ENCODE peak calls at places on chromosomes 2 and 18, in eight cellular contexts. M is body of pancreas, F is Peyer's patch, J is tibial artery, Y is psoas muscle, Q is HL-60, I is kidney, C is K562. D is an unnamed sample.

GRCh38 chr2:121746071-121746578 is 9.3 kb upstream of the TSN start:
- DNase-seq in M (no peak), F (no peak), J (no peak), Y (no peak), Q (no peak), I (no peak), C (peak), D (no peak)

GRCh38 chr2:204664708-204665121 is 119.4 kb downstream of the PARD3B start:
- DNase-seq in M (no peak), F (no peak), J (no peak), Y (no peak), Q (no peak), I (no peak), C (no peak), D (no peak)

GRCh38 chr2:25274868-25275574 is 66.7 kb downstream of the DNMT3A start:
- DNase-seq in M (no peak), F (peak), J (no peak), Y (peak), Q (no peak), I (peak), C (no peak), D (no peak)

GRCh38 chr2:42914314-42914713 is 121.9 kb upstream of the HAAO start:
- DNase-seq in M (no peak), F (no peak), J (no peak), Y (no peak), Q (no peak), I (no peak), C (no peak), D (no peak)

GRCh38 chr2:120231564-120231973 is 8.4 kb upstream of the TMEM185B start:
- DNase-seq in M (no peak), F (peak), J (peak), Y (no peak), Q (no peak), I (peak), C (no peak), D (no peak)

GRCh38 chr2:176104338-176105077 is 2.6 kb upstream of the HOXD11 start:
- DNase-seq in M (no peak), F (no peak), J (no peak), Y (no peak), Q (no peak), I (peak), C (peak), D (no peak)

GRCh38 chr18:53509886-53510285 is 714.6 kb downstream of the MBD2 start:
- DNase-seq in M (no peak), F (no peak), J (no peak), Y (no peak), Q (no peak), I (no peak), C (no peak), D (no peak)

GRCh38 chr2:173165443-173166234 is 90.0 kb downstream of the MAP3K20 start:
- DNase-seq in M (no peak), F (no peak), J (no peak), Y (no peak), Q (no peak), I (no peak), C (no peak), D (no peak)

GRCh38 chr2:187198136-187198535 is 249.9 kb downstream of the CALCRL start:
- DNase-seq in M (no peak), F (no peak), J (no peak), Y (no peak), Q (no peak), I (no peak), C (no peak), D (no peak)
- TF ChIP-seq CTCF in M (no peak), F (no peak), J (no peak), Y (no peak), Q (no peak), I (no peak), C (no peak), D (no peak)

GRCh38 chr2:85911836-85912692 is 23.3 kb upstream of the ST3GAL5 start:
- DNase-seq in M (no peak), F (no peak), J (no peak), Y (peak), Q (no peak), I (no peak), C (no peak), D (no peak)

GRCh38 chr2:85913854-85914524 is 25.2 kb upstream of the ST3GAL5 start:
- DNase-seq in M (no peak), F (no peak), J (no peak), Y (no peak), Q (no peak), I (no peak), C (no peak), D (no peak)

GRCh38 chr2:85914525-85914881 is 25.7 kb upstream of the ST3GAL5 start:
- DNase-seq in M (no peak), F (no peak), J (no peak), Y (no peak), Q (no peak), I (no peak), C (no peak), D (no peak)

GRCh38 chr2:85915606-85916303 is 27.0 kb upstream of the ST3GAL5 start:
- DNase-seq in M (no peak), F (no peak), J (no peak), Y (no peak), Q (no peak), I (no peak), C (no peak), D (no peak)

DNA sequence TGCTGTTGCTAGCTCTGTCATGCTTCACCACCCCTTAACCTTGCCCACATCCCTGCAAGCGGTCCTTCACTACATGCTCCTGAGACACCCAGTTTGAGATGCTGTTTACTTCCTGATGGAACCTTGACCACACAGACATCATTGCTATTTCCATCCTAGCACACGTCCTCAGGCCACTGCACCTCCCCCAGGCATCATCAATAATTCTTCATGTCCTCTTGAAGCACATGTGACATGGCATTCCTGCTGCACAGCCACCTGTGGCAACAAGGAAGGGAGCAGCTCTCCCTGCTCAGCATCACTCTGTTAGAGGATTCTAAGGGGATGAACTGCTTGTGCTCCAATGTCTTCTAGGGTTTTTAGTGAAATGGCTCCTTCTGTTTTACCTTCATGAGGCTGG is 26.1 kb upstream of the ST3GAL5 start:
- DNase-seq in M (no peak), F (no peak), J (no peak), Y (no peak), Q (no peak), I (no peak), C (no peak), D (no peak)
- H3K4me3 ChIP-seq in M (no peak), F (no peak), J (no peak), Y (no peak), Q (no peak), I (no peak), C (no peak), D (no peak)

GRCh38 chr2:47007221-47007825 is 91.7 kb upstream of the MCFD2 start:
- DNase-seq in M (no peak), F (no peak), J (no peak), Y (no peak), Q (no peak), I (peak), C (no peak), D (no peak)

GRCh38 chr2:47005687-47006086 is 90.1 kb upstream of the MCFD2 start:
- DNase-seq in M (no peak), F (no peak), J (no peak), Y (no peak), Q (no peak), I (no peak), C (peak), D (no peak)

GRCh38 chr2:47007826-47008225 is 92.2 kb upstream of the MCFD2 start:
- DNase-seq in M (no peak), F (no peak), J (no peak), Y (no peak), Q (no peak), I (no peak), C (no peak), D (no peak)

GRCh38 chr2:47004905-47005495 is 89.4 kb upstream of the MCFD2 start:
- DNase-seq in M (no peak), F (no peak), J (no peak), Y (no peak), Q (no peak), I (no peak), C (no peak), D (no peak)

DNA sequence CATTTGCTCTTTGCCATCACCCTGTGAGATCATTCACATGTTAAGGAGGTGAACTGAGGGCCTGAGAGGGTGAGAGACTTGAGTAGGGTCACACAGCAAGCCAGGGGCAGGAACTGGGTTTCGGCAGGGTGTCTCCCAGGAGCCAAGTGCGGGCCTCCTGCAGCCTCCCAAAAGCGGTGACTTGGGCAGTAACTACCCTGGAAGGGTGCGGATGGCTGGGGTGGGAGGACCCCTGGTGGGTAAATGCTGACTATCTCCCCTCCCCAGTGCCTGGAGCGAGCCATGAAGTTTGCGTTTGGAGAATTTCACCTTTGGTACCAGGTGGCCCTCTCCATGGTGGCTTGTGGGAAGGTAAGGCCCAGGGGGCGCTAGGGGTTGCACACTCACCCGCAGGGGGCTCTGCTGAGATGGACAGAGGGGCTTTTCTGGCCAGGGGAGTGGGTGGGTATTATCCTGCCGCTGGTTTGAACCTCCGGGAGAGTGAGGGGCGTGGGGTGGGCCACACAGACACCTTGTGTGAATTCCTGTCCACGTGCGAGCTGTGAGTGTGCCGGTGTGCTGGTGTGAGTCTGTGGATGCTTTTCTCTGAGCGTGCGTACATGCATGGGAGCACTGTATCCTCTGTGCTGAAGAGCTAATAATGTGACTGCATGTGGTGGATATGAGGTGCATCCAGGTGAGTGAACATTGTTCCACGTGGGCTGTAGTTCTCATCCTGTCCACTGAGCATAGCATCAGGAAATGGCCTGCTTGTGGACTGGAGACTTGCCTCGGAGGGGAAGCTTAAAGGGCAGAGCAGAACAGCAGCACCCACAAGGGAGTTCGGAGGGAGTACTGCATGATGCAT is 91.0 kb upstream of the MCFD2 start:
- DNase-seq in M (no peak), F (no peak), J (no peak), Y (no peak), Q (no peak), I (peak), C (no peak), D (no peak)
- TF ChIP-seq CTCF in M (no peak), F (no peak), J (peak), Y (no peak), Q (no peak), I (no peak), C (no peak), D (no peak)

GRCh38 chr18:49853011-49853410 is 39.7 kb upstream of the ACAA2 start:
- DNase-seq in M (no peak), F (no peak), J (no peak), Y (no peak), Q (no peak), I (no peak), C (no peak), D (no peak)

GRCh38 chr18:49855711-49856110 is 42.4 kb upstream of the ACAA2 start:
- DNase-seq in M (no peak), F (no peak), J (no peak), Y (no peak), Q (no peak), I (no peak), C (no peak), D (no peak)

GRCh38 chr18:49856531-49856930 is 43.2 kb upstream of the ACAA2 start:
- DNase-seq in M (no peak), F (no peak), J (no peak), Y (no peak), Q (no peak), I (no peak), C (no peak), D (no peak)

GRCh38 chr18:49853436-49853835 is 40.1 kb upstream of the ACAA2 start:
- DNase-seq in M (no peak), F (peak), J (no peak), Y (no peak), Q (no peak), I (no peak), C (no peak), D (no peak)

DNA sequence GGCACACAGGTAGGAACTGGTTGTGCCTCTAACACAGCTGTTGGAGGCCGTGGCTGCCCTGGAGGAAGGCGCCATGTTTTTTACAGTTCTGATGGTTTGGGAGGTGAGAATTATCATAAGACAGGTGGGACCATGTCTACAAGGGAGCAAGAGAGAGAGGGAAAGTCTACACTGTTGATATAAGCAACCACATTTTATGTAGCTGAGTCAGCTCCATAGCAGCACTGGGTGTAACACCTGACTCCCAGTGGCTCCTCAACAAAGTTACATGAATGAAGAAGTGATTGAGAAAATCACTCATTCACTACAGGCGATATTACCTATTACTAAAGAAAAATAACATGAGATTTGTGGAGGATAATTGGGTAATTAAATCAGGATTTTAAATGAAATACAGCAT is 41.3 kb upstream of the ACAA2 start:
- DNase-seq in M (no peak), F (no peak), J (no peak), Y (no peak), Q (no peak), I (no peak), C (no peak), D (no peak)
- H3K4me3 ChIP-seq in M (no peak), F (no peak), J (no peak), Y (no peak), Q (no peak), I (no peak), C (no peak), D (no peak)

GRCh38 chr2:37284386-37284785 is 40.2 kb downstream of the PRKD3 start:
- DNase-seq in M (no peak), F (no peak), J (no peak), Y (no peak), Q (no peak), I (no peak), C (no peak), D (no peak)

GRCh38 chr2:37283207-37283606 is 41.4 kb downstream of the PRKD3 start:
- DNase-seq in M (no peak), F (no peak), J (no peak), Y (no peak), Q (no peak), I (no peak), C (no peak), D (no peak)

GRCh38 chr2:37276291-37276690 is 44.8 kb downstream of the NDUFAF7 start:
- DNase-seq in M (no peak), F (no peak), J (no peak), Y (no peak), Q (no peak), I (no peak), C (no peak), D (no peak)

GRCh38 chr2:37282746-37283145 is 41.9 kb downstream of the PRKD3 start:
- DNase-seq in M (no peak), F (no peak), J (no peak), Y (no peak), Q (no peak), I (no peak), C (no peak), D (no peak)

GRCh38 chr2:37281916-37282315 is 42.7 kb downstream of the PRKD3 start:
- DNase-seq in M (no peak), F (no peak), J (no peak), Y (no peak), Q (no peak), I (no peak), C (no peak), D (no peak)
- TF ChIP-seq CTCF in M (no peak), F (no peak), J (no peak), Y (no peak), Q (no peak), I (no peak), C (no peak), D (no peak)

DNA sequence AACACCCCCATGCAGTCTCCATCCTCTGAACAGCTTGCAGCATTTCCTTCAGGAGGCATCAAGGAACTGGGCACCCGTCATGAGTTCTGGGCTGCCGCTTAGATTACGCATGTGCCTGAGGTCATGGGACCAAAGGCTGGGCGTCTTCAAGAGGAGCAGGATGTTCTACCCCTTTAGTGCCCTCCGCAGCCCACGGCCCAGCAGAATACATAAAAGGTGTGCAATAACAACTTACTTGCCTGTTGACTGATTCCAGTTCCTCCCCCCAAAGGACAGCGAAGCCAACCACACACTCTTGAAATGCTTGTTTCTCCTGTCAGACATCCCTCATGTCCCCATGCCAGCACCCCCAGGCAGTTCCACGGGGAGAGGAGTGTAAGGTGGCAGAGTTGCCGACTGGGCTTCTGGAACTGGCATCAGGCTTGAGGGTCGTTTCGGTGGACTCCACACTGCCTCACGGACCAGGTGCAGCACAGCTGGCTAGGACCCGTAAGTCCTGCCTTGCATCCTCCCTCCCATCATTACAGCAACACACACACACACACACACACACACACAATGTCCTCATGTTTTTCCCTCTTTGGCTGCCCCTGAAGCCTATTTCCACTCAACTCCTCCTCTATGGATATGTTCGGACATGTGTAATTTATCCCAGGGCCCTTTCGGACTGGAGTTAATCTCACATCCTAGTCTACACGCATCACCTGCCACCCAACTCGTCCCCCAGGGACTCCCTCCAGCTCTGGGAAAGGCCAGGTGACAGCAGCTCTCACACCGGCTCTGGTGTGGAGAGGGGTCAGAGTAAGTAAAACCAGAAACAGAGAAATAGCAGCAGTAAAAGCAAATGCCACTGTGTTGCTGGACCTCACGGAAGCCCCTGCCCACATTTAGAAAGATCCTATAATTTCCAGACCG is 200.7 kb downstream of the BCL11A start:
- DNase-seq in M (no peak), F (peak), J (no peak), Y (no peak), Q (no peak), I (no peak), C (no peak), D (no peak)
- H3K4me3 ChIP-seq in M (no peak), F (no peak), J (no peak), Y (no peak), Q (no peak), I (no peak), C (no peak), D (no peak)